ENCODE peak calls at places on chromosome 4, in seven cellular contexts. W is heart left ventricle; S is lower leg skin; N is tibial nerve; I is IMR-90; O is kidney epithelial cell; Z is CD4-positive, CD25-positive, alpha-beta regulatory T cell. M is an unnamed sample.

GRCh38 chr4:19309365-19309764 is 942.3 kb upstream of the SLIT2 start:
- DNase-seq in W (no peak), S (no peak), N (no peak), I (peak), O (no peak), Z (no peak), M (no peak)

GRCh38 chr4:173527103-173527876 is 2.7 kb downstream of the HAND2 start:
- DNase-seq in W (no peak), S (no peak), N (no peak), I (no peak), O (no peak), Z (no peak), M (no peak)

GRCh38 chr4:130703211-130703920 is 1607.4 kb downstream of the C4orf33 start:
- DNase-seq in W (no peak), S (no peak), N (no peak), I (no peak), O (no peak), Z (no peak), M (no peak)

GRCh38 chr4:152099061-152099425 is 338.2 kb upstream of the GATB start:
- DNase-seq in W (no peak), S (no peak), N (no peak), I (no peak), O (no peak), Z (no peak), M (no peak)

GRCh38 chr4:18171896-18172295 is 150.3 kb upstream of the LCORL start:
- DNase-seq in W (no peak), S (no peak), N (no peak), I (no peak), O (no peak), Z (no peak), M (no peak)

GRCh38 chr4:108751321-108751720 is 11.5 kb downstream of the ETNPPL start:
- DNase-seq in W (no peak), S (no peak), N (no peak), I (no peak), O (no peak), Z (no peak), M (no peak)

GRCh38 chr4:44157611-44158277 is 290.9 kb downstream of the KCTD8 start:
- DNase-seq in W (no peak), S (no peak), N (no peak), I (peak), O (no peak), Z (no peak), M (no peak)

GRCh38 chr4:169492436-169493163 is 119.8 kb downstream of the NEK1 start:
- DNase-seq in W (no peak), S (no peak), N (no peak), I (peak), O (no peak), Z (peak), M (no peak)

GRCh38 chr4:16693040-16693506 is 205.4 kb downstream of the LDB2 start:
- DNase-seq in W (no peak), S (peak), N (no peak), I (no peak), O (no peak), Z (no peak), M (no peak)

GRCh38 chr4:1198070-1198844 is 25.9 kb upstream of the SPON2 start:
- DNase-seq in W (no peak), S (no peak), N (peak), I (peak), O (no peak), Z (no peak), M (no peak)

GRCh38 chr4:32226201-32226600 is 1506.0 kb downstream of the PCDH7 start:
- DNase-seq in W (no peak), S (no peak), N (no peak), I (peak), O (peak), Z (no peak), M (no peak)

GRCh38 chr4:147954850-147955249 is 223.0 kb downstream of the ARHGAP10 start:
- DNase-seq in W (no peak), S (no peak), N (no peak), I (peak), O (no peak), Z (no peak), M (no peak)

GRCh38 chr4:7423391-7423790 is 11.3 kb downstream of the PSAPL1 start:
- DNase-seq in W (peak), S (no peak), N (no peak), I (no peak), O (no peak), Z (no peak), M (peak)

GRCh38 chr4:167452922-167453321 is 218.6 kb upstream of the SPOCK3 start:
- DNase-seq in W (no peak), S (no peak), N (no peak), I (no peak), O (no peak), Z (no peak), M (no peak)

GRCh38 chr4:189128341-189128740 is 812.3 kb upstream of the FRG1 start:
- DNase-seq in W (no peak), S (no peak), N (no peak), I (no peak), O (no peak), Z (no peak), M (no peak)

GRCh38 chr4:56307423-56307822 is 79.9 kb downstream of the AASDH start:
- DNase-seq in W (no peak), S (no peak), N (no peak), I (peak), O (peak), Z (no peak), M (no peak)

GRCh38 chr4:85092536-85092935 is 126.0 kb upstream of the WDFY3 start:
- DNase-seq in W (no peak), S (no peak), N (no peak), I (no peak), O (no peak), Z (no peak), M (no peak)

GRCh38 chr4:70225824-70226223 is at the start of gene FDCSP:
- DNase-seq in W (no peak), S (no peak), N (no peak), I (no peak), O (no peak), Z (no peak), M (no peak)

GRCh38 chr4:173367285-173367684 is 3.5 kb upstream of the SAP30 start:
- DNase-seq in W (no peak), S (no peak), N (no peak), I (peak), O (no peak), Z (no peak), M (no peak)

GRCh38 chr4:82293304-82293703 is 80.5 kb downstream of the HNRNPD start:
- DNase-seq in W (no peak), S (no peak), N (no peak), I (no peak), O (no peak), Z (peak), M (no peak)

GRCh38 chr4:159308571-159309340 is 205.9 kb downstream of the RAPGEF2 start:
- DNase-seq in W (no peak), S (no peak), N (no peak), I (peak), O (peak), Z (no peak), M (no peak)

GRCh38 chr4:15778742-15779231 is 659 bp downstream of the CD38 start:
- DNase-seq in W (peak), S (no peak), N (no peak), I (no peak), O (no peak), Z (peak), M (no peak)

GRCh38 chr4:140308366-140309123 is 64.9 kb upstream of the SCOC start:
- DNase-seq in W (peak), S (peak), N (no peak), I (peak), O (no peak), Z (no peak), M (peak)

GRCh38 chr4:112817933-112818921 is 181.3 kb downstream of the LARP7 start:
- DNase-seq in W (peak), S (peak), N (peak), I (peak), O (peak), Z (no peak), M (peak)

GRCh38 chr4:5199912-5200311 is 148.6 kb downstream of the STK32B start:
- DNase-seq in W (no peak), S (no peak), N (no peak), I (no peak), O (no peak), Z (no peak), M (no peak)

GRCh38 chr4:5799406-5799805 is 88.4 kb downstream of the EVC start:
- DNase-seq in W (no peak), S (no peak), N (no peak), I (no peak), O (no peak), Z (no peak), M (peak)

GRCh38 chr4:105950701-105951100 is 55.4 kb downstream of the NPNT start:
- DNase-seq in W (no peak), S (no peak), N (no peak), I (no peak), O (no peak), Z (no peak), M (no peak)

GRCh38 chr4:169612869-169613859 is 781 bp upstream of the NEK1 start:
- DNase-seq in W (peak), S (peak), N (peak), I (peak), O (no peak), Z (peak), M (peak)

GRCh38 chr4:113869743-113870375 is 108.3 kb upstream of the CAMK2D start:
- DNase-seq in W (no peak), S (no peak), N (no peak), I (peak), O (peak), Z (no peak), M (no peak)

GRCh38 chr4:3526456-3526855 is 5.8 kb downstream of the LRPAP1 start:
- DNase-seq in W (no peak), S (no peak), N (no peak), I (no peak), O (no peak), Z (no peak), M (no peak)

GRCh38 chr4:52713456-52713937 is 37.7 kb downstream of the ERVMER34-1 start:
- DNase-seq in W (no peak), S (no peak), N (no peak), I (peak), O (no peak), Z (no peak), M (no peak)

GRCh38 chr4:69584135-69584534 is 55.3 kb downstream of the UGT2A2 start:
- DNase-seq in W (no peak), S (no peak), N (no peak), I (no peak), O (no peak), Z (no peak), M (no peak)

GRCh38 chr4:30838346-30838745 is 118.2 kb downstream of the PCDH7 start:
- DNase-seq in W (no peak), S (no peak), N (no peak), I (no peak), O (no peak), Z (no peak), M (no peak)

GRCh38 chr4:98662619-98663225 is 4.3 kb upstream of the TSPAN5 start:
- DNase-seq in W (no peak), S (no peak), N (no peak), I (peak), O (no peak), Z (peak), M (no peak)

GRCh38 chr4:86511590-86511989 is 82.5 kb upstream of the PTPN13 start:
- DNase-seq in W (no peak), S (no peak), N (no peak), I (no peak), O (no peak), Z (no peak), M (no peak)

GRCh38 chr4:86512631-86513030 is 81.5 kb upstream of the PTPN13 start:
- DNase-seq in W (no peak), S (no peak), N (no peak), I (no peak), O (no peak), Z (no peak), M (no peak)

GRCh38 chr4:86506591-86506990 is 87.5 kb upstream of the PTPN13 start:
- DNase-seq in W (no peak), S (no peak), N (no peak), I (no peak), O (no peak), Z (no peak), M (no peak)

DNA sequence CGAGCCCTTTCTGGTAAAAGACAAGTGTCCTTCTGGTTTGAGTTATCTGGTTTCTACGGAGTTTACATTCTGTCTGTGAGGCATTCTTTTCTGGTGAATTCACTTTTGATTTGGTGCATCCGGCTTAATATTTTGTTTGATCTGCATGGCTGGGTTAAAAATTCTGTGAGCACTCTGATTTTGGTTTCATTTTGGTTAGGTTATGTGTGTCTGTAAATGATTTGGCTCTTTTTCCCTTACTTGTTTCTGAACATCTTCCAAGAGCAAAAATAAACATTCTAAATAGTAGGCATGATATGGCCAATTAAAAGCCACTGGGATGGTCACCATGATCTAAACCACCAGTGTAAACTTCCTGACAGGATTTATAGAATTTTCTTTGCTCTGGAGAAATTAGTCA is 85.7 kb upstream of the PTPN13 start:
- DNase-seq in W (no peak), S (no peak), N (no peak), I (peak), O (no peak), Z (no peak), M (no peak)
- H3K4me3 ChIP-seq in W (no peak), S (no peak), N (peak), I (peak), O (no peak), Z (no peak), M (no peak)

GRCh38 chr4:122534776-122535175 is 78.3 kb upstream of the IL2 start:
- DNase-seq in W (no peak), S (no peak), N (no peak), I (no peak), O (no peak), Z (no peak), M (no peak)

GRCh38 chr4:122539861-122540465 is 80.9 kb downstream of the IL21 start:
- DNase-seq in W (no peak), S (no peak), N (no peak), I (peak), O (peak), Z (no peak), M (no peak)

GRCh38 chr4:122540827-122541226 is 80.0 kb downstream of the IL21 start:
- DNase-seq in W (no peak), S (no peak), N (no peak), I (no peak), O (no peak), Z (no peak), M (no peak)

GRCh38 chr4:122536001-122536400 is 79.5 kb upstream of the IL2 start:
- DNase-seq in W (no peak), S (no peak), N (no peak), I (peak), O (no peak), Z (no peak), M (no peak)

DNA sequence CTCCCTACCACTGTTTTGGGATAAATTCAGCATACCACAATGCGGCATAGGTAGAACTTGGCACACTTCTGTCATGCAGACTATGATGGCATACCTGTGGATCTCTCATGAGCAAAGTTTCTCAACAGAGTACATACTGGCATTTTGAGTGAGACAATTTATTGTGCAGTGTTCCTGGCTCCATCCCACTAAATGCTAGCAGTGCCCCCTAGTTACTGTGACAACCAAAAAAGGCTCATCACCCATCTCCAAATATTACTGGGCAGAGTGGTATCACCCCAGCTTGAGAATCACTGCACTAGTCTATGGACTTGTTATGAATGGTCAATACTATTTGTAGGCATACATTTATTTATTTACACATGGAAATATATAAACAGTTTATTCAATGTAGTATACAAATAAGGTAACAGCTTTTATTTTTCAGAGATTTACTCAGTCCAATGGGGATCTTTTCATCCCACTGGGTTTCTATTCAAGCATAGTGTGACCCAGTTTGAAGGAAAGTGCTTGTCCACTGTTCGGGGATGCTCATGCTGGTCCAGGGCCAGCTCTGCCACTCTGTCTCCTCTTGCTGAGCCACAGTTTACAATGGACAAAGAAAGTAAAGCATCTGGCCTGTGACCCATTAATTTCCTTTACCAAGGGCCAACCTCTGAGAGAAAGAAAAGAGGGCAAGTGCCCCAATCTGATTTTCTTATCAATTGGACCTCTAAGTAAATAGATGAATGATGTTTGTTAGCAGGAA is 81.0 kb upstream of the IL2 start:
- DNase-seq in W (no peak), S (no peak), N (no peak), I (no peak), O (no peak), Z (no peak), M (no peak)
- H3K4me3 ChIP-seq in W (no peak), S (no peak), N (no peak), I (no peak), O (no peak), Z (no peak), M (no peak)

DNA sequence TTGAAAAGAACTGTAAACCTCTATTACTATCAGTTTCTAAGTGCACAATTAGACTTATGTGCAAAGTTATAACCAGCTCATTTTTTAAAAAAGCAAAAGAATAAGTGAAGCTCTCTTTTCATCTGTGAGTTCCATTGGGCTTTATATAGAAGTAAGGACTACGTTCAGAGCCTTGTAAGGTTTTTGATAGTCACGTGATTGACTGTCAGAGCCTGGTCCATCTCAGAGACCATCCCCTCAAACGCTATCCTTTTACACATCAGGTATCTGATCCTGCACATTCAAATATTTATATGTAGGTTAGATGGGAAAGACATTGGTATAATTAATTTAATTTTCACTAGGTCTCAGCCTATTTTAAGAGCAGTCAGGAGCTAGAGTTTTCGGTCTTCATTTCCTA is 279.3 kb downstream of the INPP4B start:
- DNase-seq in W (no peak), S (no peak), N (no peak), I (no peak), O (no peak), Z (peak), M (no peak)
- H3K4me3 ChIP-seq in W (no peak), S (no peak), N (no peak), I (no peak), O (no peak), Z (peak), M (no peak)

DNA sequence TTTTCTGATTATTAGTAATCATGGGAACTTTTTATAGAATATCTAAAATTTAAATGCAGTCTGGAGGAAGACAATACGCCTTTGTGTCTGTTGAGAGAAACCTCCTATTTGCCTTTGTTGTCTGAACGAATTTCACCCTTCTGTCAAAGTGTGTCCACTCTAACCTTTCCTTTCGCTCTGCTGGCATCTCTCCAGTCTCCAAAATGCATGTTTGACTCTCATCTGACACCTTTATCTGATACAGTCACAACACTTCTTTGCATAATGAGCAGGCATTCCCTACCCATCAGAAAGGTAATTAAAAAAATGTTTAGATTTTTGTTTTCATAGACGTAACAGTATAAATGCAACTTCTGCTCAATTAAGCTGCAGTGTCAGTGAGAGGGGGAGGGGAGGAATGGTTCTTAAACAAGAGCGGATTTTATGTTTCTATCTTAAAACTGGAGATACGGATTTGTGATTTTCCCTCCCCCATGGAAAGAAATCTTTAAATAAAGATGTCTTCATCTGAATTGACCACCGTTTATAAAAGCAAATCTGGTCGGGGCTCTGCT is 70.2 kb downstream of the CXXC4 start:
- DNase-seq in W (no peak), S (no peak), N (no peak), I (no peak), O (no peak), Z (no peak), M (no peak)
- H3K4me3 ChIP-seq in W (peak), S (no peak), N (peak), I (no peak), O (peak), Z (no peak), M (peak)

DNA sequence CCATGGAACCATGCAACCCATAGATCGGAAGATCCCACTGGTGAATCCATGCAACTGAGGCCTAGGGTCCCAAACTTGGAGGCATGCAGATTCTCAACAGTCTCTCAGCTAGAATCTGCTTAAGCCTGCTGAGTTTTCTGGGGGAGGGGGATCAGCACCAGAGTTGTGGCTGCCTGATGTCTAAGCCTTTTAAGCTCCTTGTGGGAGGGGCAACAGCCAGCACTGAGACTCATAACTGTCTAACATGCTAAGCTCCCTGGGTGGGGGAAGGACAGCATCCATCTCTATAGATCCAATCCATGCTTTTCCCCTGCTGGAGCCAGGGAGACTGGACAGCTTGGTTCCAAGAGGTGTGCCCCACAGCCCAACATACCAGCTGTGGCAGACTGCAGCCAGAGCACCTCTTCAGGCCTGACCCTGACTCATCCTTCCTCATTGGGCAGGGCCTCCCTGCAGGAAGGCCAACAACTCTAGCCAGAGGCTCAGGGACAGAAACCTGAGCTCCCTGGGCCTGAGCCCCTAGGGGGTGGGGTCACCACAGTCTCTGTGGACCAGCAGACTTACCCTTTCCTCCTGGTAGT is 300.1 kb upstream of the SLC7A11 start:
- DNase-seq in W (no peak), S (no peak), N (no peak), I (peak), O (no peak), Z (no peak), M (no peak)
- H3K4me3 ChIP-seq in W (no peak), S (no peak), N (no peak), I (no peak), O (no peak), Z (no peak), M (no peak)